ENCODE peak calls at places on chromosomes 6 and 20, in ten cellular contexts. S is astrocyte of the spinal cord, Q is mesothelial cell of epicardium, C is foreskin keratinocyte, D is AG09319, G is AG09309, E is HepG2, B is AG10803, I is right lobe of liver, M is BJ. U is an unnamed sample.

GRCh38 chr20:31785089-31785488 is 34.1 kb upstream of the MYLK2 start:
- DNase-seq in S (no peak), Q (no peak), C (no peak), D (no peak), G (no peak), E (no peak), B (no peak), I (no peak), M (no peak), U (no peak)

GRCh38 chr6:2868637-2869379 is 27.1 kb upstream of the SERPINB1 start:
- DNase-seq in S (no peak), Q (no peak), C (no peak), D (no peak), G (no peak), E (no peak), B (no peak), I (no peak), M (no peak), U (no peak)

GRCh38 chr6:33621396-33622388 is 570 bp downstream of the ITPR3 start:
- DNase-seq in S (no peak), Q (peak), C (no peak), D (no peak), G (no peak), E (no peak), B (peak), I (no peak), M (no peak), U (no peak)

GRCh38 chr6:40440083-40440482 is 147.1 kb downstream of the LRFN2 start:
- DNase-seq in S (no peak), Q (no peak), C (peak), D (no peak), G (no peak), E (no peak), B (no peak), I (no peak), M (no peak), U (no peak)

GRCh38 chr20:20076297-20077065 is 24.1 kb downstream of the CFAP61 start:
- DNase-seq in S (peak), Q (no peak), C (peak), D (no peak), G (peak), E (no peak), B (peak), I (no peak), M (peak), U (no peak)

GRCh38 chr6:43723737-43724295 is 36.2 kb upstream of the MRPS18A start:
- DNase-seq in S (peak), Q (peak), C (peak), D (peak), G (peak), E (peak), B (peak), I (peak), M (no peak), U (no peak)

GRCh38 chr20:4702562-4703280 is 19.0 kb upstream of the PRND start:
- DNase-seq in S (no peak), Q (no peak), C (peak), D (no peak), G (no peak), E (no peak), B (no peak), I (no peak), M (no peak), U (no peak)

GRCh38 chr20:11537032-11537431 is 380.7 kb upstream of the BTBD3 start:
- DNase-seq in S (no peak), Q (no peak), C (no peak), D (no peak), G (no peak), E (no peak), B (no peak), I (no peak), M (no peak), U (no peak)

GRCh38 chr20:62236997-62237771 is 1.1 kb upstream of the OSBPL2 start:
- DNase-seq in S (no peak), Q (no peak), C (no peak), D (no peak), G (no peak), E (peak), B (no peak), I (no peak), M (no peak), U (no peak)

GRCh38 chr6:24522090-24522820 is 27.5 kb downstream of the ALDH5A1 start:
- DNase-seq in S (no peak), Q (no peak), C (peak), D (no peak), G (no peak), E (no peak), B (no peak), I (no peak), M (no peak), U (peak)

GRCh38 chr6:113421997-113422396 is 435.1 kb upstream of the MARCKS start:
- DNase-seq in S (no peak), Q (no peak), C (no peak), D (no peak), G (no peak), E (no peak), B (no peak), I (no peak), M (no peak), U (no peak)

GRCh38 chr20:51037499-51038110 is 14.7 kb upstream of the KCNG1 start:
- DNase-seq in S (no peak), Q (no peak), C (no peak), D (no peak), G (no peak), E (no peak), B (no peak), I (no peak), M (no peak), U (no peak)

GRCh38 chr20:43388267-43389081 is 69.2 kb upstream of the SRSF6 start:
- DNase-seq in S (no peak), Q (no peak), C (no peak), D (no peak), G (no peak), E (no peak), B (peak), I (no peak), M (no peak), U (no peak)

GRCh38 chr6:31489046-31489445 is 8.9 kb upstream of the MICB start:
- DNase-seq in S (no peak), Q (no peak), C (no peak), D (no peak), G (no peak), E (no peak), B (no peak), I (no peak), M (no peak), U (no peak)

GRCh38 chr6:136084403-136084802 is 165.7 kb downstream of the MTFR2 start:
- DNase-seq in S (no peak), Q (no peak), C (no peak), D (no peak), G (no peak), E (no peak), B (no peak), I (no peak), M (no peak), U (no peak)

GRCh38 chr6:15358579-15359327 is 112.9 kb downstream of the JARID2 start:
- DNase-seq in S (peak), Q (no peak), C (no peak), D (no peak), G (no peak), E (no peak), B (no peak), I (no peak), M (no peak), U (peak)

GRCh38 chr6:78492351-78493010 is 374.9 kb upstream of the IRAK1BP1 start:
- DNase-seq in S (peak), Q (no peak), C (peak), D (no peak), G (no peak), E (no peak), B (peak), I (no peak), M (peak), U (no peak)

GRCh38 chr20:53157443-53158408 is 185.6 kb downstream of the TSHZ2 start:
- DNase-seq in S (peak), Q (no peak), C (no peak), D (peak), G (peak), E (peak), B (peak), I (peak), M (no peak), U (no peak)

GRCh38 chr6:73860303-73860702 is 164.3 kb downstream of the CD109 start:
- DNase-seq in S (no peak), Q (no peak), C (no peak), D (no peak), G (no peak), E (no peak), B (no peak), I (no peak), M (no peak), U (no peak)

GRCh38 chr20:48951646-48952045 is 30.1 kb downstream of the ARFGEF2 start:
- DNase-seq in S (no peak), Q (no peak), C (no peak), D (no peak), G (no peak), E (no peak), B (no peak), I (no peak), M (no peak), U (no peak)

GRCh38 chr20:48945840-48946514 is 24.5 kb downstream of the ARFGEF2 start:
- DNase-seq in S (peak), Q (no peak), C (peak), D (no peak), G (no peak), E (no peak), B (peak), I (no peak), M (no peak), U (no peak)

GRCh38 chr20:48951041-48951440 is 29.5 kb downstream of the ARFGEF2 start:
- DNase-seq in S (no peak), Q (no peak), C (no peak), D (no peak), G (no peak), E (no peak), B (no peak), I (no peak), M (no peak), U (no peak)

GRCh38 chr20:48949304-48950170 is 28.0 kb downstream of the ARFGEF2 start:
- DNase-seq in S (no peak), Q (no peak), C (no peak), D (no peak), G (no peak), E (peak), B (no peak), I (no peak), M (no peak), U (no peak)

DNA sequence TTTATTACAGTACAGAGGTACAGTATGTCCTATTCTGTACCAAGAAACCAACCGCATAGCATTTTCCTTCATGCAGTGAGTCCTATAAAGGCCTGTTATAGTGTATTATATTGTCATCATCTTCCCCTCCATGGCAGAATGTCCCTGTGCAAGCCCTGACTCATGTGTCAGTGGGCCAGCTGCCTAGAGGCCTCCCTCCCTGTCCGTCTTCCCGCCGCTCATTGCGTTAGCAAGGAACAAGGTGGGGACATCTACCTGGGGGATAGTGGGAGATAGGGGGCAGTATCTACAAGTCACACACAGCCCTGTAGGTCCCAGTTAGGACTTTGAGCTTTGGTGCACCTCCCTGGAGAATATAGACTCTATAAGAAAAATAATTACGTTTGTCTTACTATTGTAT is 27.1 kb downstream of the ARFGEF2 start:
- DNase-seq in S (no peak), Q (no peak), C (no peak), D (no peak), G (no peak), E (no peak), B (no peak), I (no peak), M (no peak), U (no peak)
- TF ChIP-seq CTCF in S (no peak), Q (no peak), C (no peak), D (no peak), G (no peak), E (peak), B (no peak), I (no peak), M (no peak), U (no peak)

GRCh38 chr20:48019496-48019895 is 234.2 kb upstream of the SULF2 start:
- DNase-seq in S (no peak), Q (no peak), C (no peak), D (no peak), G (no peak), E (no peak), B (peak), I (no peak), M (no peak), U (no peak)
- TF ChIP-seq CTCF in S (no peak), Q (no peak), C (no peak), D (no peak), G (no peak), E (no peak), B (no peak), I (no peak), M (no peak), U (no peak)

GRCh38 chr6:127069659-127070279 is 48.7 kb upstream of the RSPO3 start:
- DNase-seq in S (peak), Q (no peak), C (peak), D (no peak), G (no peak), E (peak), B (peak), I (no peak), M (no peak), U (no peak)
- TF ChIP-seq CTCF in S (peak), Q (peak), C (peak), D (peak), G (peak), E (peak), B (peak), I (peak), M (peak), U (peak)

GRCh38 chr20:57159945-57160610 is 106.4 kb downstream of the BMP7 start:
- DNase-seq in S (no peak), Q (no peak), C (no peak), D (no peak), G (no peak), E (no peak), B (no peak), I (no peak), M (no peak), U (no peak)
- TF ChIP-seq CTCF in S (no peak), Q (no peak), C (no peak), D (no peak), G (no peak), E (no peak), B (no peak), I (no peak), M (no peak), U (no peak)

GRCh38 chr6:156175971-156176421 is 601.2 kb upstream of the ARID1B start:
- DNase-seq in S (no peak), Q (no peak), C (peak), D (no peak), G (no peak), E (peak), B (no peak), I (no peak), M (no peak), U (no peak)
- TF ChIP-seq CTCF in S (peak), Q (no peak), C (peak), D (no peak), G (no peak), E (peak), B (no peak), I (peak), M (no peak), U (peak)

U was measured in epithelial cell of proximal tubule.